ENCODE peak calls at places on chromosome 9, in ten cellular contexts. T is sigmoid colon, X is GM12878, B is A549, W is upper lobe of left lung, N is stomach, I is H1, M is HepG2, R is ovary, O is suprapubic skin. Q is an unnamed sample.

GRCh38 chr9:122007837-122008236 is 85.3 kb downstream of the TTLL11 start:
- DNase-seq in T (no peak), X (no peak), B (no peak), W (no peak), N (no peak), I (no peak), M (no peak), R (no peak), O (no peak), Q (peak; percentile 24)

GRCh38 chr9:107489144-107489673 is 360 bp downstream of the KLF4 start:
- DNase-seq in T (no peak), X (no peak), B (no peak), W (no peak), N (no peak), I (no peak), M (no peak), R (no peak), O (peak; percentile 86), Q (no peak)

GRCh38 chr9:116726606-116727005 is 39.5 kb downstream of the TRIM32 start:
- DNase-seq in T (no peak), X (no peak), B (no peak), W (no peak), N (no peak), I (no peak), M (no peak), R (no peak), O (no peak), Q (no peak)

GRCh38 chr9:113519401-113520108 is 56.0 kb downstream of the RGS3 start:
- DNase-seq in T (no peak), X (no peak), B (peak; percentile 93), W (no peak), N (no peak), I (no peak), M (peak; percentile 33), R (no peak), O (no peak), Q (no peak)

GRCh38 chr9:19404278-19405075 is 4.3 kb upstream of the ACER2 start:
- DNase-seq in T (no peak), X (no peak), B (no peak), W (no peak), N (peak; percentile 53), I (no peak), M (no peak), R (no peak), O (no peak), Q (no peak)

GRCh38 chr9:84754461-84754860 is 84.9 kb downstream of the NTRK2 start:
- DNase-seq in T (no peak), X (no peak), B (no peak), W (no peak), N (no peak), I (no peak), M (no peak), R (no peak), O (no peak), Q (no peak)

GRCh38 chr9:75612754-75613153 is 277.7 kb upstream of the PCSK5 start:
- DNase-seq in T (no peak), X (no peak), B (no peak), W (no peak), N (no peak), I (no peak), M (no peak), R (no peak), O (no peak), Q (no peak)

GRCh38 chr9:4923580-4924544 is 61.2 kb upstream of the JAK2 start:
- DNase-seq in T (no peak), X (no peak), B (peak; percentile 36), W (no peak), N (no peak), I (no peak), M (peak; percentile 51), R (no peak), O (no peak), Q (no peak)

GRCh38 chr9:90860382-90860781 is 58.8 kb downstream of the SYK start:
- DNase-seq in T (no peak), X (no peak), B (no peak), W (no peak), N (no peak), I (no peak), M (no peak), R (no peak), O (no peak), Q (no peak)

GRCh38 chr9:112618385-112619001 is 99.4 kb downstream of the INIP start:
- DNase-seq in T (no peak), X (no peak), B (no peak), W (peak; percentile 69), N (no peak), I (no peak), M (no peak), R (no peak), O (no peak), Q (no peak)

GRCh38 chr9:18071651-18072060 is 402.3 kb upstream of the ADAMTSL1 start:
- DNase-seq in T (no peak), X (no peak), B (no peak), W (no peak), N (no peak), I (no peak), M (no peak), R (no peak), O (no peak), Q (no peak)

GRCh38 chr9:123843703-123844102 is 86.2 kb downstream of the DENND1A start:
- DNase-seq in T (no peak), X (no peak), B (no peak), W (no peak), N (no peak), I (no peak), M (no peak), R (no peak), O (no peak), Q (no peak)

GRCh38 chr9:72894342-72894741 is 58.5 kb downstream of the ALDH1A1 start:
- DNase-seq in T (no peak), X (no peak), B (no peak), W (no peak), N (no peak), I (no peak), M (no peak), R (no peak), O (no peak), Q (no peak)

GRCh38 chr9:92147030-92147853 is 32.0 kb upstream of the SPTLC1 start:
- DNase-seq in T (peak; percentile 82), X (no peak), B (peak; percentile 85), W (no peak), N (no peak), I (no peak), M (no peak), R (peak; percentile 82), O (no peak), Q (no peak)

GRCh38 chr9:126440042-126440441 is 113.4 kb downstream of the MVB12B start:
- DNase-seq in T (peak; percentile 19), X (no peak), B (no peak), W (no peak), N (no peak), I (no peak), M (no peak), R (peak; percentile 2), O (no peak), Q (no peak)

GRCh38 chr9:110655723-110656641 is 12.6 kb upstream of the MUSK start:
- DNase-seq in T (peak; percentile 84), X (no peak), B (no peak), W (no peak), N (no peak), I (no peak), M (no peak), R (peak; percentile 39), O (no peak), Q (no peak)

GRCh38 chr9:96122756-96123155 is 179.2 kb downstream of the HSD17B3 start:
- DNase-seq in T (no peak), X (no peak), B (no peak), W (peak; percentile 13), N (no peak), I (no peak), M (no peak), R (no peak), O (no peak), Q (no peak)

GRCh38 chr9:2655411-2655901 is 33.9 kb downstream of the VLDLR start:
- DNase-seq in T (no peak), X (no peak), B (peak; percentile 33), W (no peak), N (no peak), I (no peak), M (no peak), R (no peak), O (no peak), Q (no peak)

GRCh38 chr9:13354733-13355132 is 75.2 kb upstream of the MPDZ start:
- DNase-seq in T (no peak), X (no peak), B (no peak), W (no peak), N (no peak), I (no peak), M (no peak), R (no peak), O (no peak), Q (no peak)

DNA sequence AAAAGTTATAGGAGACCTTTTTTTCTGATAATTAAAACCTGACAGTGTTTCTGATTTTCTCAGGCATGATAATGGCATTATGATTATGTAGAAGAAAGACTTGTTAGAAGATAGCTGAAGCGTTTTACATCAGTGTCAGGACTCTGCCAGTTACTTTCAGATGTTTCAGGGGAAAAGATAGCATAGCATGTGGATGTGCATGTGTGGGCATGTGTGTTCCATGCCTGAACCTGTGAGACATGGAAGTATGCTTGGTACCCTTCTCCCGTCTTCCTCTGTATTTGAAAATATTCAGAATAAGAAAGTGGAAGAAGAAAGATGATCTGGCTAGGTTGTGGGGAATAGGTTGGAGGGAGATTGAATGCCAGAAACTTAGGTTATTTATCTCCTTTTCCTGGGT is 113.1 kb upstream of the PCAT7 start:
- DNase-seq in T (no peak), X (no peak), B (no peak), W (no peak), N (no peak), I (no peak), M (no peak), R (no peak), O (no peak), Q (no peak)
- TF ChIP-seq EP300 in T (no peak), X (no peak), B (no peak), W (no peak), N (no peak), I (no peak), M (no peak), R (no peak), O (no peak), Q (no peak)

GRCh38 chr9:133111461-133112360 is 9.3 kb downstream of the RALGDS start:
- DNase-seq in T (peak; percentile 70), X (no peak), B (no peak), W (peak; percentile 76), N (no peak), I (no peak), M (no peak), R (no peak), O (no peak), Q (no peak)
- TF ChIP-seq POLR2A in T (no peak), X (no peak), B (no peak), W (no peak), N (no peak), I (no peak), M (no peak), R (no peak), O (no peak), Q (no peak)

GRCh38 chr9:109499631-109500120 is 1.6 kb upstream of the PTPN3 start:
- DNase-seq in T (no peak), X (no peak), B (peak; percentile 74), W (peak; percentile 93), N (peak; percentile 73), I (peak; percentile 80), M (peak; percentile 45), R (no peak), O (no peak), Q (no peak)
- TF ChIP-seq EP300 in T (no peak), X (no peak), B (no peak), W (no peak), N (no peak), I (no peak), M (no peak), R (no peak), O (no peak), Q (no peak)

GRCh38 chr9:137223078-137224040 is 1.3 kb upstream of the RNF208 start:
- DNase-seq in T (peak; percentile 99), X (peak; percentile 93), B (peak; percentile 98), W (peak; percentile 99), N (peak; percentile 98), I (peak; percentile 99), M (peak; percentile 98), R (peak; percentile 98), O (peak; percentile 99), Q (peak; percentile 100)
- TF ChIP-seq POLR2A in T (peak; percentile 15), X (peak; percentile 79), B (peak; percentile 60), W (no peak), N (no peak), I (peak; percentile 53), M (peak; percentile 30), R (peak; percentile 26), O (no peak), Q (peak; percentile 39)